ENCODE peak calls at places on chromosomes 5 and 9, in seven cellular contexts. V is mesenchymal stem cell, D is IMR-90, K is H9, A is H1, F is mesendoderm, B is trophoblast cell. M is an unnamed sample.

GRCh38 chr9:91073049-91073810 is 271.6 kb downstream of the SYK start:
- DNase-seq in V (no peak), D (no peak), K (no peak), A (no peak), F (no peak), B (no peak), M (no peak)

GRCh38 chr9:37956904-37957663 is 53.2 kb upstream of the SLC25A51 start:
- DNase-seq in V (no peak), D (no peak), K (no peak), A (no peak), F (no peak), B (no peak), M (no peak)

GRCh38 chr5:112763165-112763564 is 25.5 kb downstream of the APC start:
- DNase-seq in V (no peak), D (no peak), K (no peak), A (no peak), F (no peak), B (no peak), M (no peak)

GRCh38 chr5:163730206-163730782 is 224.9 kb downstream of the MAT2B start:
- DNase-seq in V (no peak), D (no peak), K (no peak), A (no peak), F (peak; percentile 32), B (peak; percentile 4), M (no peak)

GRCh38 chr5:83715316-83716060 is 5.2 kb downstream of the HAPLN1 start:
- DNase-seq in V (no peak), D (no peak), K (no peak), A (no peak), F (peak; percentile 44), B (no peak), M (no peak)

GRCh38 chr5:41708604-41708940 is 161.7 kb downstream of the OXCT1 start:
- DNase-seq in V (no peak), D (no peak), K (no peak), A (no peak), F (peak; percentile 50), B (no peak), M (no peak)

GRCh38 chr9:127489471-127490115 is 38.3 kb downstream of the LRSAM1 start:
- DNase-seq in V (peak; percentile 35), D (no peak), K (peak; percentile 91), A (peak; percentile 64), F (peak; percentile 91), B (no peak), M (peak; percentile 39)

GRCh38 chr9:123460091-123460490 is 104.1 kb downstream of the CRB2 start:
- DNase-seq in V (no peak), D (no peak), K (no peak), A (no peak), F (no peak), B (no peak), M (no peak)

GRCh38 chr9:116271991-116272390 is 118.4 kb downstream of the PAPPA start:
- DNase-seq in V (no peak), D (no peak), K (peak; percentile 88), A (peak; percentile 92), F (peak; percentile 97), B (no peak), M (peak; percentile 30)

GRCh38 chr9:92439921-92440750 is 15.9 kb upstream of the OMD start:
- DNase-seq in V (peak; percentile 35), D (peak; percentile 90), K (no peak), A (no peak), F (no peak), B (peak; percentile 7), M (no peak)

GRCh38 chr5:43627028-43627427 is 24.0 kb downstream of the NNT start:
- DNase-seq in V (peak; percentile 76), D (peak; percentile 64), K (peak; percentile 79), A (no peak), F (peak; percentile 94), B (peak; percentile 58), M (peak; percentile 23)

GRCh38 chr9:125748511-125749099 is 1.4 kb downstream of the PBX3 start:
- DNase-seq in V (peak; percentile 32), D (no peak), K (no peak), A (no peak), F (peak; percentile 39), B (no peak), M (no peak)

GRCh38 chr9:108889649-108890067 is 27.6 kb downstream of the ACTL7A start:
- DNase-seq in V (peak; percentile 11), D (peak; percentile 67), K (no peak), A (no peak), F (peak; percentile 18), B (no peak), M (no peak)

GRCh38 chr9:89153618-89154017 is 25.0 kb downstream of the SHC3 start:
- DNase-seq in V (peak; percentile 83), D (peak; percentile 94), K (no peak), A (no peak), F (no peak), B (peak; percentile 33), M (no peak)

GRCh38 chr9:76365028-76365427 is 29.2 kb downstream of the RFK start:
- DNase-seq in V (no peak), D (peak; percentile 38), K (no peak), A (no peak), F (peak; percentile 87), B (peak; percentile 40), M (peak; percentile 17)

GRCh38 chr5:170632266-170632984 is 128.6 kb downstream of the KCNIP1 start:
- DNase-seq in V (peak; percentile 26), D (no peak), K (peak; percentile 82), A (no peak), F (peak; percentile 83), B (peak; percentile 54), M (no peak)

DNA sequence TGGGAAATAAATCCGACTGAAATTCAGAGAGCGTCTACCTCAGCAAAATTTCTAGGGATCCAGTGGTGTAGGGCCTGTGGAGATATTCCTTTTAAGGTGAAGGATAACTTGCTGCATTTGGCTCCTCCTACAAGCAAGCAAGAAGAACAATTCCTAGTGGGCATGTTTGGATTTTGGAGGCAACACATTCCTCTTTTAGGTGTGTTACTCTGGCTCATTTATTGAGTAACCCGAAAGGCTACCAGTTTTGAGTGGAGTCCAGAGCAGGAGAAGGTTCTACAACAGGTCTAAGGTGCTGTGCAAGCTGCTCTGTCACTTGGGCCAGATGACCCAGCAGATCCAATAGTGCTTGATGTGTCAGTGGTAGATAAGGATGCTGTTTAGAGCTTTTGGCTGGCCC is 862.4 kb upstream of the CDH9 start:
- DNase-seq in V (no peak), D (no peak), K (no peak), A (no peak), F (no peak), B (no peak), M (no peak)
- H3K4ac ChIP-seq in V (no peak overlapping the region), D (no peak overlapping the region), K (no peak overlapping the region), A (no peak overlapping the region), F (no peak overlapping the region), B (no peak overlapping the region), M (no peak overlapping the region)

GRCh38 chr5:90134381-90134780 is 275.2 kb downstream of the CETN3 start:
- DNase-seq in V (no peak), D (no peak), K (no peak), A (no peak), F (no peak), B (no peak), M (no peak)

GRCh38 chr5:90133941-90134340 is 275.6 kb downstream of the CETN3 start:
- DNase-seq in V (no peak), D (no peak), K (no peak), A (no peak), F (no peak), B (no peak), M (no peak)

GRCh38 chr5:90135979-90136378 is 273.6 kb downstream of the CETN3 start:
- DNase-seq in V (no peak), D (no peak), K (peak; percentile 78), A (peak; percentile 43), F (peak; percentile 75), B (peak; percentile 21), M (no peak)

GRCh38 chr5:90134892-90135291 is 274.7 kb downstream of the CETN3 start:
- DNase-seq in V (peak; percentile 48), D (peak; percentile 31), K (no peak), A (no peak), F (no peak), B (no peak), M (no peak)

DNA sequence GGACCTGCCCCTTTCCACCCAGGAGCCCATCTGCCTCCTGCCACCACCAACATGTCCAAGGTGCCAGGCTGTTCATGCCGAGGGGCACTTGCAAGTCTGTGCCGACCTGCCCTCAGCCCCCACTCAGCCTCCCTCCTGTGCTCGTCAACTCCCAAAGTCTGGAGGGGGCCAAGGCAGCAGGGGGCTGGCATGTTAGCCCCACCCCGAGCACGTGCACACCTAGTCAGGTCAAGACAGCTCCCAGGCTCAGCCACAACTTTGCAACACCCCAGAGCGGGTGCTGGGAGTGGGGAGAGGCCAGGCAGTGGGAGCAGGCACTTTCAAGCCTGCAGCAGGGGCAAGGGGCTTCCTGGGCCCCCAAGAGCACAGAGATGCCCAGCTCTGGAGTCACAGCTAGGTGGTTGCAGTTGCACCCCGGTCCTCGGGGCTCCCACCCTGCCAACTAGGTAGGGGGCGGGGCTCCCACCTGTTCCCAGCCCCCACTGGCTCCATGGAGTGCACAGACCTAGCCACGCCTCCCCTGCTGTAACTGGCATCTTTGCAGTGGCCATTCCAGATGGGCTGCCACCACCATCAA is 272.5 kb downstream of the CETN3 start:
- DNase-seq in V (no peak), D (no peak), K (no peak), A (no peak), F (no peak), B (no peak), M (no peak)
- H3K4ac ChIP-seq in V (no peak overlapping the region), D (no peak overlapping the region), K (no peak overlapping the region), A (no peak overlapping the region), F (no peak overlapping the region), B (no peak overlapping the region), M (no peak overlapping the region)

GRCh38 chr9:122126340-122127333 is 32.9 kb downstream of the NDUFA8 start:
- DNase-seq in V (peak; percentile 52), D (peak; percentile 51), K (peak; percentile 71), A (no peak), F (peak; percentile 91), B (peak; percentile 30), M (no peak)

GRCh38 chr9:122127396-122127798 is 32.2 kb downstream of the NDUFA8 start:
- DNase-seq in V (no peak), D (no peak), K (no peak), A (no peak), F (no peak), B (no peak), M (no peak)

GRCh38 chr9:122129969-122130368 is 29.6 kb downstream of the NDUFA8 start:
- DNase-seq in V (no peak), D (no peak), K (no peak), A (no peak), F (no peak), B (no peak), M (no peak)

GRCh38 chr9:122128432-122129343 is 30.9 kb downstream of the NDUFA8 start:
- DNase-seq in V (no peak), D (no peak), K (no peak), A (no peak), F (no peak), B (no peak), M (no peak)

GRCh38 chr9:122128007-122128406 is 31.6 kb downstream of the NDUFA8 start:
- DNase-seq in V (no peak), D (no peak), K (no peak), A (no peak), F (no peak), B (no peak), M (no peak)
- H3K4ac ChIP-seq in V (no peak overlapping the region), D (no peak overlapping the region), K (no peak overlapping the region), A (no peak overlapping the region), F (no peak overlapping the region), B (no peak overlapping the region), M (no peak overlapping the region)

DNA sequence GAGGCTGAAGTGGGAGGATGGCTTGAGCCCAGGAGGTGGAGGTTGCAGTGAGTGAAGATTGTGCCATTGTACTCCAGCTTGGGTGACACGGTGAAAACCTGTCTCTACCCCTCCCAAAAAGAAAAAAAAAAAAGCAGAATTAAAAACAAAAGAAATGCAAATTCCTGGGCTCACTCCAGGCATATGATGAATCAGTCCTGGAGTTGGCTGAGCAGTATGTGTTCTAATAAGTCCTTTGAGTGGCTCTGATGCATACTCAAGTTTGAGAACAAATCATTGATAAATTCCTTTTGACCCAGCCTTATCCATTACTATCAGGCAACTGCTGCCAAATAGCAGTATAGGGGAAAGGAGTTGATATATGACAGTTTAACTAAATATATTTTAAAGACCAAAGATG is 28.3 kb downstream of the UHRF2 start:
- DNase-seq in V (no peak), D (peak; percentile 27), K (no peak), A (no peak), F (no peak), B (no peak), M (no peak)
- H3K4ac ChIP-seq in V (no peak overlapping the region), D (no peak overlapping the region), K (no peak overlapping the region), A (no peak overlapping the region), F (no peak overlapping the region), B (no peak overlapping the region), M (no peak overlapping the region)